ENCODE peak calls at places on chromosomes 1 and 21, in five cellular contexts. One of them, this sample, is unnamed.

GRCh38 chr1:12435639-12436344 is 182.2 kb downstream of the DHRS3 start:
- DNase-seq in heart right ventricle: no peak
- DNase-seq in RPMI7951: peak; percentile 64
- DNase-seq in PC-3: peak; percentile 25
- DNase-seq in ovary: no peak
- DNase-seq in this sample: peak; percentile 25

GRCh38 chr1:53112271-53112774 is 30.1 kb downstream of the SLC1A7 start:
- DNase-seq in heart right ventricle: no peak
- DNase-seq in RPMI7951: peak; percentile 39
- DNase-seq in PC-3: peak; percentile 51
- DNase-seq in ovary: no peak
- DNase-seq in this sample: peak; percentile 46

GRCh38 chr1:25082995-25083394 is 149.3 kb downstream of the SYF2 start:
- DNase-seq in heart right ventricle: no peak
- DNase-seq in RPMI7951: no peak
- DNase-seq in PC-3: no peak
- DNase-seq in ovary: no peak
- DNase-seq in this sample: no peak

GRCh38 chr1:22442212-22442894 is 9.3 kb upstream of the ZBTB40 start:
- DNase-seq in heart right ventricle: no peak
- DNase-seq in RPMI7951: no peak
- DNase-seq in PC-3: no peak
- DNase-seq in ovary: no peak
- DNase-seq in this sample: no peak

GRCh38 chr21:42672699-42673458 is 19.5 kb downstream of the PDE9A start:
- DNase-seq in heart right ventricle: no peak
- DNase-seq in RPMI7951: peak; percentile 78
- DNase-seq in PC-3: peak; percentile 90
- DNase-seq in ovary: no peak
- DNase-seq in this sample: peak; percentile 92

GRCh38 chr1:33152685-33153432 is 29.0 kb downstream of the TRIM62 start:
- DNase-seq in heart right ventricle: peak; percentile 87
- DNase-seq in RPMI7951: peak; percentile 50
- DNase-seq in PC-3: no peak
- DNase-seq in ovary: peak; percentile 92
- DNase-seq in this sample: no peak

GRCh38 chr1:164858233-164858632 is 299.2 kb downstream of the PBX1 start:
- DNase-seq in heart right ventricle: peak; percentile 28
- DNase-seq in RPMI7951: no peak
- DNase-seq in PC-3: no peak
- DNase-seq in ovary: no peak
- DNase-seq in this sample: no peak

GRCh38 chr1:37085393-37085792 is 51.1 kb upstream of the GRIK3 start:
- DNase-seq in heart right ventricle: no peak
- DNase-seq in RPMI7951: no peak
- DNase-seq in PC-3: no peak
- DNase-seq in ovary: no peak
- DNase-seq in this sample: no peak

GRCh38 chr1:231487019-231487418 is 41.5 kb upstream of the TSNAX start:
- DNase-seq in heart right ventricle: no peak
- DNase-seq in RPMI7951: peak; percentile 59
- DNase-seq in PC-3: peak; percentile 47
- DNase-seq in ovary: no peak
- DNase-seq in this sample: no peak

GRCh38 chr1:228980232-228980969 is 245.1 kb downstream of the RHOU start:
- DNase-seq in heart right ventricle: no peak
- DNase-seq in RPMI7951: no peak
- DNase-seq in PC-3: no peak
- DNase-seq in ovary: no peak
- DNase-seq in this sample: no peak

GRCh38 chr1:87176514-87176913 is 152.2 kb upstream of the LMO4 start:
- DNase-seq in heart right ventricle: no peak
- DNase-seq in RPMI7951: no peak
- DNase-seq in PC-3: no peak
- DNase-seq in ovary: no peak
- DNase-seq in this sample: no peak

GRCh38 chr1:221392453-221392852 is 349.4 kb downstream of the DUSP10 start:
- DNase-seq in heart right ventricle: no peak
- DNase-seq in RPMI7951: peak; percentile 67
- DNase-seq in PC-3: peak; percentile 85
- DNase-seq in ovary: no peak
- DNase-seq in this sample: peak; percentile 67

GRCh38 chr1:2151252-2151651 is 43.3 kb downstream of the FAAP20 start:
- DNase-seq in heart right ventricle: no peak
- DNase-seq in RPMI7951: peak; percentile 51
- DNase-seq in PC-3: no peak
- DNase-seq in ovary: no peak
- DNase-seq in this sample: no peak

GRCh38 chr21:44887807-44888580 is 14.5 kb upstream of the PTTG1IP start:
- DNase-seq in heart right ventricle: peak; percentile 17
- DNase-seq in RPMI7951: no peak
- DNase-seq in PC-3: no peak
- DNase-seq in ovary: no peak
- DNase-seq in this sample: no peak

GRCh38 chr1:53285969-53286760 is 41.7 kb downstream of the LRP8 start:
- DNase-seq in heart right ventricle: no peak
- DNase-seq in RPMI7951: no peak
- DNase-seq in PC-3: no peak
- DNase-seq in ovary: no peak
- DNase-seq in this sample: no peak

GRCh38 chr1:21706151-21706835 is 37.1 kb upstream of the RAP1GAP start:
- DNase-seq in heart right ventricle: no peak
- DNase-seq in RPMI7951: peak; percentile 23
- DNase-seq in PC-3: no peak
- DNase-seq in ovary: no peak
- DNase-seq in this sample: peak; percentile 1

GRCh38 chr1:63010898-63011660 is 227.1 kb downstream of the ATG4C start:
- DNase-seq in heart right ventricle: no peak
- DNase-seq in RPMI7951: peak; percentile 60
- DNase-seq in PC-3: no peak
- DNase-seq in ovary: no peak
- DNase-seq in this sample: no peak

GRCh38 chr1:229694053-229694693 is 68.1 kb downstream of the URB2 start:
- DNase-seq in heart right ventricle: peak; percentile 70
- DNase-seq in RPMI7951: peak; percentile 95
- DNase-seq in PC-3: no peak
- DNase-seq in ovary: peak; percentile 87
- DNase-seq in this sample: peak; percentile 85

GRCh38 chr21:45320261-45320990 is 32.7 kb upstream of the POFUT2 start:
- DNase-seq in heart right ventricle: peak; percentile 64
- DNase-seq in RPMI7951: peak; percentile 88
- DNase-seq in PC-3: no peak
- DNase-seq in ovary: peak; percentile 49
- DNase-seq in this sample: peak; percentile 89

GRCh38 chr1:54516249-54516920 is 31.6 kb upstream of the ACOT11 start:
- DNase-seq in heart right ventricle: no peak
- DNase-seq in RPMI7951: no peak
- DNase-seq in PC-3: peak; percentile 40
- DNase-seq in ovary: no peak
- DNase-seq in this sample: peak; percentile 56

GRCh38 chr1:198669023-198669698 is 30.3 kb downstream of the PTPRC start:
- DNase-seq in heart right ventricle: no peak
- DNase-seq in RPMI7951: peak; percentile 97
- DNase-seq in PC-3: peak; percentile 88
- DNase-seq in ovary: no peak
- DNase-seq in this sample: peak; percentile 99

GRCh38 chr1:205590457-205590768 is 41.4 kb downstream of the ELK4 start:
- DNase-seq in heart right ventricle: no peak
- DNase-seq in RPMI7951: no peak
- DNase-seq in PC-3: no peak
- DNase-seq in ovary: no peak
- DNase-seq in this sample: no peak

GRCh38 chr1:5798151-5798730 is 194.0 kb downstream of the NPHP4 start:
- DNase-seq in heart right ventricle: no peak
- DNase-seq in RPMI7951: no peak
- DNase-seq in PC-3: no peak
- DNase-seq in ovary: peak; percentile 57
- DNase-seq in this sample: no peak

GRCh38 chr1:53619088-53619810 is 119.7 kb downstream of the GLIS1 start:
- DNase-seq in heart right ventricle: no peak
- DNase-seq in RPMI7951: no peak
- DNase-seq in PC-3: no peak
- DNase-seq in ovary: peak; percentile 7
- DNase-seq in this sample: no peak

GRCh38 chr21:41666641-41667051 is 100.2 kb downstream of the RIPK4 start:
- DNase-seq in heart right ventricle: no peak
- DNase-seq in RPMI7951: no peak
- DNase-seq in PC-3: no peak
- DNase-seq in ovary: no peak
- DNase-seq in this sample: no peak

GRCh38 chr1:167443757-167444156 is 74.6 kb downstream of the CD247 start:
- DNase-seq in heart right ventricle: no peak
- DNase-seq in RPMI7951: no peak
- DNase-seq in PC-3: no peak
- DNase-seq in ovary: no peak
- DNase-seq in this sample: no peak

GRCh38 chr1:60668584-60668983 is 413.8 kb upstream of the NFIA start:
- DNase-seq in heart right ventricle: no peak
- DNase-seq in RPMI7951: no peak
- DNase-seq in PC-3: no peak
- DNase-seq in ovary: no peak
- DNase-seq in this sample: no peak

GRCh38 chr1:21299007-21299406 is 8.7 kb upstream of the ECE1 start:
- DNase-seq in heart right ventricle: no peak
- DNase-seq in RPMI7951: no peak
- DNase-seq in PC-3: no peak
- DNase-seq in ovary: no peak
- DNase-seq in this sample: no peak

GRCh38 chr1:109361649-109362048 is 36.1 kb downstream of the SORT1 start:
- DNase-seq in heart right ventricle: no peak
- DNase-seq in RPMI7951: peak; percentile 50
- DNase-seq in PC-3: peak; percentile 65
- DNase-seq in ovary: no peak
- DNase-seq in this sample: peak; percentile 37

GRCh38 chr1:30103708-30104107 is 619.7 kb downstream of the MATN1 start:
- DNase-seq in heart right ventricle: no peak
- DNase-seq in RPMI7951: no peak
- DNase-seq in PC-3: no peak
- DNase-seq in ovary: no peak
- DNase-seq in this sample: no peak

GRCh38 chr1:87840772-87841171 is 512.1 kb downstream of the LMO4 start:
- DNase-seq in heart right ventricle: no peak
- DNase-seq in RPMI7951: no peak
- DNase-seq in PC-3: no peak
- DNase-seq in ovary: no peak
- DNase-seq in this sample: no peak

GRCh38 chr1:114466334-114467014 is 44.5 kb downstream of the TRIM33 start:
- DNase-seq in heart right ventricle: no peak
- DNase-seq in RPMI7951: no peak
- DNase-seq in PC-3: no peak
- DNase-seq in ovary: no peak
- DNase-seq in this sample: no peak

GRCh38 chr21:34147835-34148804 is 74.7 kb downstream of the MRPS6 start:
- DNase-seq in heart right ventricle: no peak
- DNase-seq in RPMI7951: no peak
- DNase-seq in PC-3: no peak
- DNase-seq in ovary: peak; percentile 53
- DNase-seq in this sample: no peak

GRCh38 chr1:100609849-100610248 is 71.9 kb downstream of the GPR88 start:
- DNase-seq in heart right ventricle: no peak
- DNase-seq in RPMI7951: no peak
- DNase-seq in PC-3: no peak
- DNase-seq in ovary: no peak
- DNase-seq in this sample: no peak

GRCh38 chr1:169052727-169053126 is 53.8 kb upstream of the ATP1B1 start:
- DNase-seq in heart right ventricle: no peak
- DNase-seq in RPMI7951: no peak
- DNase-seq in PC-3: no peak
- DNase-seq in ovary: no peak
- DNase-seq in this sample: no peak